ENCODE peak calls at places on chromosome 18, in four cellular contexts. One of them, this sample, is unnamed.

GRCh38 chr18:24762417-24762816 is 302.0 kb downstream of the HRH4 start:
- DNase-seq in H9: no peak
- DNase-seq in IMR-90: peak; percentile 65
- DNase-seq in H1: no peak
- DNase-seq in this sample: no peak

GRCh38 chr18:63775166-63775730 is at the start of gene SERPINB7:
- DNase-seq in H9: no peak
- DNase-seq in IMR-90: peak; percentile 95
- DNase-seq in H1: no peak
- DNase-seq in this sample: no peak

GRCh38 chr18:7117390-7118355 is at the start of gene LAMA1:
- DNase-seq in IMR-90: peak; percentile 10
- DNase-seq in H1: peak; percentile 83
- DNase-seq in H9: peak; percentile 84
- DNase-seq in this sample: peak; percentile 83

GRCh38 chr18:45863469-45863868 is 38.0 kb downstream of the SIGLEC15 start:
- DNase-seq in H1: no peak
- DNase-seq in IMR-90: peak; percentile 48
- DNase-seq in H9: no peak
- DNase-seq in this sample: no peak

GRCh38 chr18:24370120-24370519 is 27.5 kb downstream of the OSBPL1A start:
- DNase-seq in H9: no peak
- DNase-seq in H1: peak; percentile 31
- DNase-seq in IMR-90: no peak
- DNase-seq in this sample: no peak

GRCh38 chr18:30387401-30387800 is 655.1 kb downstream of the DSC3 start:
- DNase-seq in H1: no peak
- DNase-seq in IMR-90: no peak
- DNase-seq in H9: no peak
- DNase-seq in this sample: peak; percentile 78

GRCh38 chr18:5884375-5884774 is 10.9 kb downstream of the TMEM200C start:
- DNase-seq in IMR-90: no peak
- DNase-seq in H1: no peak
- DNase-seq in H9: no peak
- DNase-seq in this sample: no peak

GRCh38 chr18:22899421-22899820 is 33.7 kb upstream of the RBBP8 start:
- DNase-seq in H9: no peak
- DNase-seq in H1: no peak
- DNase-seq in IMR-90: no peak
- DNase-seq in this sample: no peak

GRCh38 chr18:62566199-62566598 is 43.4 kb downstream of the ZCCHC2 start:
- DNase-seq in IMR-90: peak; percentile 7
- DNase-seq in H1: no peak
- DNase-seq in H9: no peak
- DNase-seq in this sample: peak; percentile 65

GRCh38 chr18:48412339-48412929 is 3.3 kb upstream of the ZBTB7C start:
- DNase-seq in H9: peak; percentile 55
- DNase-seq in H1: no peak
- DNase-seq in IMR-90: no peak
- DNase-seq in this sample: peak; percentile 82

GRCh38 chr18:10336749-10337148 is 117.7 kb upstream of the APCDD1 start:
- DNase-seq in IMR-90: no peak
- DNase-seq in H9: no peak
- DNase-seq in H1: no peak
- DNase-seq in this sample: no peak

GRCh38 chr18:7116832-7117389 is 686 bp downstream of the LAMA1 start:
- DNase-seq in H1: peak; percentile 74
- DNase-seq in H9: peak; percentile 37
- DNase-seq in IMR-90: no peak
- DNase-seq in this sample: peak; percentile 41

GRCh38 chr18:63433349-63433866 is 11.1 kb upstream of the VPS4B start:
- DNase-seq in IMR-90: no peak
- DNase-seq in H9: no peak
- DNase-seq in H1: no peak
- DNase-seq in this sample: no peak

GRCh38 chr18:9849407-9849961 is 36.3 kb upstream of the TXNDC2 start:
- DNase-seq in IMR-90: no peak
- DNase-seq in H9: no peak
- DNase-seq in H1: no peak
- DNase-seq in this sample: peak; percentile 40

GRCh38 chr18:74380916-74381315 is 65.3 kb downstream of the C18orf63 start:
- DNase-seq in H9: no peak
- DNase-seq in IMR-90: no peak
- DNase-seq in H1: peak; percentile 16
- DNase-seq in this sample: no peak

GRCh38 chr18:22451796-22452195 is 34.1 kb upstream of the CTAGE1 start:
- DNase-seq in IMR-90: no peak
- DNase-seq in H9: peak; percentile 76
- DNase-seq in H1: peak; percentile 60
- DNase-seq in this sample: peak; percentile 79

GRCh38 chr18:42925036-42925435 is 190.4 kb downstream of the RIT2 start:
- DNase-seq in H1: no peak
- DNase-seq in H9: no peak
- DNase-seq in IMR-90: no peak
- DNase-seq in this sample: no peak

GRCh38 chr18:79516441-79516931 is 120.8 kb downstream of the NFATC1 start:
- DNase-seq in H9: peak; percentile 14
- DNase-seq in IMR-90: no peak
- DNase-seq in H1: no peak
- DNase-seq in this sample: no peak

GRCh38 chr18:45850021-45850420 is 24.5 kb downstream of the SIGLEC15 start:
- DNase-seq in H9: peak; percentile 59
- DNase-seq in IMR-90: no peak
- DNase-seq in H1: peak; percentile 56
- DNase-seq in this sample: peak; percentile 49

GRCh38 chr18:63207154-63207790 is 112.3 kb downstream of the BCL2 start:
- DNase-seq in H1: no peak
- DNase-seq in IMR-90: no peak
- DNase-seq in H9: no peak
- DNase-seq in this sample: no peak

GRCh38 chr18:55386545-55386944 is 201.4 kb downstream of the TCF4 start:
- DNase-seq in H1: no peak
- DNase-seq in H9: no peak
- DNase-seq in IMR-90: no peak
- DNase-seq in this sample: peak; percentile 31

GRCh38 chr18:70273021-70273420 is 15.8 kb upstream of the SOCS6 start:
- DNase-seq in H9: no peak
- DNase-seq in IMR-90: no peak
- DNase-seq in H1: no peak
- DNase-seq in this sample: no peak

GRCh38 chr18:34720220-34720619 is 10.1 kb downstream of the DTNA start:
- DNase-seq in H9: no peak
- DNase-seq in IMR-90: no peak
- DNase-seq in H1: no peak
- DNase-seq in this sample: no peak

DNA sequence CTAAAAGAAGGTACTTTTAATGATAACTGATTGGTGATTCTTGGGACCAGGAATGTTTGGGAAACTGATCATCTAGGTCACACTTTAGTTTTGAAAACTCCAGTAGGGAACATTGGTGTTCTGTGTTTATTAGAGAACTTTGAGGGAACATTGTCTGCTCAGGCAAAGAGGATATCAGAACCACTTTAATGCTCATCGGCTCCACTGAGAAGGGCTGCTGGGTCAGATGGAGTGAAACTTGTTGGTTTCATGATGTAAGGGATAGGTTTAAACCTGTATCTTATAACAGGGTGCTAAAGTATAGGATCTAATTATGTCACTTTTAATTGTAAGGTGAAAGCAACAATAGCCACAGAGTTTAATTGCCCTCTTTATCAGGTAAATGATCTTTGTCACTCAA is 14.2 kb upstream of the POLI start:
- DNase-seq in IMR-90: no peak
- DNase-seq in H1: no peak
- DNase-seq in H9: no peak
- DNase-seq in this sample: no peak
- H3K4me1 ChIP-seq in IMR-90: no peaks in the 10 kb centered on the region
- H3K4me1 ChIP-seq in H1: no peaks in the 10 kb centered on the region
- H3K4me1 ChIP-seq in H9: peaks cover 3% of the 10 kb centered on the region
- H3K4me1 ChIP-seq in this sample: no peaks in the 10 kb centered on the region

DNA sequence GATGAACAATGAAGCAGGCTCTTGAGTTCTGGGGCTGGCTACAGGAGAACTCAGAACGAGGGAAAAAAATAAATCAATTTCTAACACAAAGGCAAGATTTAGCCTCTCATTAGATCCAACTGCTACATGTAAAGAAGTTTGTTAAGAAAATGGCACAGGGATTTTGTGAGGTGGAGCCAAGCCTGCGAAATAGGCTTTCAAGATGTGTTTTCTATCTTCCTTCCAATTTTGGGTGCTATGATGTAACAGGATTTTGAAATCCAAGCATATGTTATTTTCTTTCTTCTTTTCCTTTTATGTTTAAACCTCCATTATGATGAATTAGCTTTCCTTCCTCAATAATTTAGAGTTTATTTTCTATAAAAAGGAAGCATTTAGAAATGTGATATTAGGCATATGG is 387.0 kb downstream of the TGIF1 start:
- DNase-seq in H9: no peak
- DNase-seq in H1: no peak
- DNase-seq in IMR-90: no peak
- DNase-seq in this sample: no peak
- H3K56ac ChIP-seq in H9: no peak overlapping the region
- H3K56ac ChIP-seq in H1: no peak overlapping the region
- H3K56ac ChIP-seq in IMR-90: no peak overlapping the region
- H3K56ac ChIP-seq in this sample: no peak overlapping the region

DNA sequence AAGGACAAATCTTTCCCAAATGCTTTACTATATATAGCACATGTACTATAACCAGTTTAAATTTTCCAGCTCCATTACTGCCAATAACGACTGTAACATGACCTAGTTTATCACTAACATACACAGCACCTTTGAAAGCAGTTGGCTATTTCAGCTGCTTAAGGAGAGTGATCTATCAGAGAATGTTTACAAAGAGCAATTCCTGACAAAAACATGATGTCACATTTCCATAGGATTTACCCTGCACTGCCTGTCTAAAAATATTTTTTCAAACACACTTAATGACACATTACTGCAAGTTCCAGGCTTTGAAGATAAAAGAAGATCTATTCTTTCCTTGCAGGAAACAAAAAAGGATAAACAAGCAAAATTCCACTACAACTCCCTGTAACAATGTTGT is 40.6 kb downstream of the ZNF516 start:
- DNase-seq in IMR-90: peak; percentile 77
- DNase-seq in H1: no peak
- DNase-seq in H9: no peak
- DNase-seq in this sample: no peak
- H3K27ac ChIP-seq in IMR-90: no peak overlapping the region
- H3K27ac ChIP-seq in H1: no peak overlapping the region
- H3K27ac ChIP-seq in H9: no peak overlapping the region
- H3K27ac ChIP-seq in this sample: no peak overlapping the region

DNA sequence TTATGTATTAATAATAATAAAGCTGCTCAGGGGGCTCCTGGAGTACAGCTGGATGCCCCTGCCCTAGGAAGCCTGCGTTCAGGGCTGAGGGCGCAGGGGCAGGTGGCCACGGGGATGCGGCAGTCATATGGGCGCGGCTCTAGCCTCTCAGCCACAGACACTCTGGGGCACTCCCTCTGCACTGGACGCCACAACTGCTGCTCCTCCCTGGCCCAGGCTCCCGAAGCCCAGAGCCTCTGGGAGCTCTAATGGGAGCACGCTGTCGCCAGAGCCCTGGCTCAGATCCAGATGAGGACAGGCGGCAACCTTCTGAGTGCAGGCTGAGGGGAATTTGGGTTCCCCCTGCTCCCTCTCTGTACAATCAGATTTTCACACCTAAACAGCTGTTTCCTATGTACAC is 93.6 kb downstream of the MTCL1 start:
- DNase-seq in H9: no peak
- DNase-seq in IMR-90: no peak
- DNase-seq in H1: no peak
- DNase-seq in this sample: no peak
- H3K4me1 ChIP-seq in H9: peaks cover 20% of the 10 kb centered on the region
- H3K4me1 ChIP-seq in IMR-90: peaks cover 52% of the 10 kb centered on the region
- H3K4me1 ChIP-seq in H1: peaks cover 9% of the 10 kb centered on the region
- H3K4me1 ChIP-seq in this sample: peaks cover 28% of the 10 kb centered on the region

DNA sequence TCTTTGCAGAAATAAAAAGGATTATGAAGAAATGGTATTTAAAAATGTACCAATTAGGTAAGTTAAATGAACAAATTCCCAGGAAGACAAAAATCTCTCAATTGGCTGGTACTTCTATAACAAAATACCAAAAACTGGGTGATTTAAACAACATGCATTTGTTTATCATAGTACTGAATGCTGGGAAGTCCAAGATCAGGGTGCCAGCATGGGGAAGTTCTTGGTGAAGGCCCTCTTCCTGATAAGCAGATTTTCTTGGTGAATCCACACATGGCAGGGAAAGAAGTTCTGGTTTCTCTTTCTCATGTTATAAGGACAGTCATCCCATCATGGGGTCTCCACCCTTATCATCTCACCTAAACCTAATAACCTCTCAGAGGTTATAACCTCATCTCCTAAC is 271.6 kb upstream of the SETBP1 start:
- DNase-seq in IMR-90: no peak
- DNase-seq in H9: no peak
- DNase-seq in H1: no peak
- DNase-seq in this sample: peak; percentile 7
- H3K56ac ChIP-seq in IMR-90: no peak overlapping the region
- H3K56ac ChIP-seq in H9: no peak overlapping the region
- H3K56ac ChIP-seq in H1: no peak overlapping the region
- H3K56ac ChIP-seq in this sample: no peak overlapping the region

DNA sequence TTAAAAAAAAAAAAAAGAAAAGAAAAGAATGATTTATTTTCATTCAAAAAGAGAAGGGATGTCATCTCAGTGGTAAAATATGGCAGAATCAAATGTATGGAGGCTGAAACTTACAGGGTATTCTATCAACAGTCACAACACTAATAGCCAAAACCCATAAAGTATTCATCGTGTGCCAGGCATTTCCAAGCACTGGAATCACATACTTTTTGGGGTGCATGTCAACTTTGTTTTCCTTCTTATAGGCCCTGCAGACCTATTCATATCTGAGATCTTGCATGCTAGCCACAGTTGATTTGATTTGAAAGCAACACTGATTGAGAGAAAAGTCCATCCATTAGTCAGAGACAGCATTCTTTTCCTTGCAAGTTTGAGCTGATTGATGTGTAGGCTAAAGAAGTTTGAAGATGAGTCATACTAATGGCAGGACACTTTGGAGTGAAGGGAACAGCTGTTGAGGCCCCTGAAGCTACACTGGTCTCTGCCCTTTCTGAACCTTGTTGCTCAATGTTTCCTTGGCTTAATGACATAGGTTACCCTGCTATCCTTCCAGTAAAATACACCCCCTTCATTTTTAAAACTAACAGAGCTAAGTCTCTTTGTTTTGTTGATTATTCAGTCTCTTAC is 22.0 kb downstream of the KATNAL2 start:
- DNase-seq in IMR-90: peak; percentile 66
- DNase-seq in H9: no peak
- DNase-seq in H1: no peak
- DNase-seq in this sample: peak; percentile 53
- H3K27ac ChIP-seq in IMR-90: no peak overlapping the region
- H3K27ac ChIP-seq in H9: no peak overlapping the region
- H3K27ac ChIP-seq in H1: no peak overlapping the region
- H3K27ac ChIP-seq in this sample: no peak overlapping the region

DNA sequence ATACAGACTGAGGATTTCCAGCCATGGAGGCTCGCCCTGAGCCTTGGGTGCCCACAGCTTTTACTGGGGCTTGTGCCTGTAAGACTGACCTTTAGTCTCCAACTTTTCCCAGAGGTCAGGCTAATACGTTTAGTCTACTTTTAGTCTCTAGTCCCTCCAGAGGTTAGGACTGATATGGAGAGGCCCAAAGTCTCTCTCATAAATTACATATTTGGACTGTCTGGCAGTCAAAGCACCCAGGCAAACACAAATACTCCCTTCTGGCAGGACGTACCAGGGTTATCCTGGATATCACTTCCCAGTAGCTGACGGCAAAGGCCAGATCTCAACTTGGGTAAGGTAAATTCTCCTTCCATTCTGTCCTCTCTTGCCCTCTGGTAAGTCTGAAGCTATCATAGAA is 69.4 kb upstream of the NEDD4L start:
- DNase-seq in H1: no peak
- DNase-seq in IMR-90: no peak
- DNase-seq in H9: no peak
- DNase-seq in this sample: no peak
- H3K4me1 ChIP-seq in H1: no peaks in the 10 kb centered on the region
- H3K4me1 ChIP-seq in IMR-90: peaks cover 4% of the 10 kb centered on the region
- H3K4me1 ChIP-seq in H9: no peaks in the 10 kb centered on the region
- H3K4me1 ChIP-seq in this sample: no peaks in the 10 kb centered on the region

This sample was measured in mesendoderm.